ENCODE peak calls at places on chromosome 2, in seven cellular contexts. K is activated effector memory CD4-positive, alpha-beta T cell treated with anti-CD3 and anti-CD28 coated beads, Interleukin-2, amount 50 U/mL, for 16 hours; U is stimulated activated CD8-positive, alpha-beta memory T cell treated with anti-CD3 and anti-CD28 coated beads, Interleukin-15, amount 100 ng/mL, for 1 hour; X is RKO; A is Calu3; T is glutamatergic neuron; V is EH. Y is an unnamed sample.

GRCh38 chr2:102313025-102313424 is 1.7 kb downstream of the IL1RL1 start:
- DNase-seq in K (no peak), U (no peak), X (peak), A (no peak), T (no peak), V (peak), Y (no peak)

GRCh38 chr2:19362094-19362649 is 3.7 kb upstream of the OSR1 start:
- DNase-seq in K (peak), U (no peak), X (peak), A (no peak), T (no peak), V (peak), Y (peak)

GRCh38 chr2:152348388-152348787 is 13.4 kb downstream of the FMNL2 start:
- DNase-seq in K (no peak), U (no peak), X (no peak), A (no peak), T (no peak), V (no peak), Y (no peak)

GRCh38 chr2:205139822-205140612 is 542.3 kb upstream of the NRP2 start:
- DNase-seq in K (no peak), U (no peak), X (no peak), A (no peak), T (peak), V (no peak), Y (peak)

GRCh38 chr2:65944213-65944612 is 490.7 kb upstream of the MEIS1 start:
- DNase-seq in K (no peak), U (no peak), X (no peak), A (no peak), T (no peak), V (no peak), Y (no peak)

GRCh38 chr2:104406273-104406726 is 447.6 kb upstream of the POU3F3 start:
- DNase-seq in K (no peak), U (no peak), X (peak), A (no peak), T (no peak), V (no peak), Y (peak)

GRCh38 chr2:211114826-211115450 is 558.5 kb downstream of the CPS1 start:
- DNase-seq in K (no peak), U (no peak), X (no peak), A (no peak), T (no peak), V (no peak), Y (peak)

GRCh38 chr2:170224692-170225091 is 46.7 kb downstream of the MYO3B start:
- DNase-seq in K (no peak), U (no peak), X (no peak), A (no peak), T (peak), V (no peak), Y (peak)

GRCh38 chr2:222024934-222025890 is 273.6 kb downstream of the PAX3 start:
- DNase-seq in K (no peak), U (no peak), X (peak), A (peak), T (no peak), V (peak), Y (peak)

GRCh38 chr2:102672124-102672786 is 52.9 kb downstream of the SLC9A2 start:
- DNase-seq in K (no peak), U (no peak), X (no peak), A (no peak), T (no peak), V (no peak), Y (no peak)